ENCODE peak calls at places on chromosomes 12 and 14, in eight cellular contexts. Y is naive thymus-derived CD8-positive, alpha-beta T cell; G is mucosa of descending colon; M is bronchial epithelial cell; R is GM19239; Q is HT1080; Z is heart left ventricle; J is posterior cingulate gyrus. C is an unnamed sample.

GRCh38 chr14:104929268-104930230 is 4.9 kb downstream of the PLD4 start:
- DNase-seq in Y (no peak), G (no peak), M (no peak), R (no peak), Q (no peak), Z (no peak), J (peak), C (no peak)

GRCh38 chr12:118315821-118316220 is 56.9 kb downstream of the TAOK3 start:
- DNase-seq in Y (no peak), G (no peak), M (no peak), R (no peak), Q (no peak), Z (no peak), J (no peak), C (no peak)

GRCh38 chr14:104950021-104950420 is 25.3 kb downstream of the PLD4 start:
- DNase-seq in Y (no peak), G (no peak), M (no peak), R (no peak), Q (no peak), Z (no peak), J (no peak), C (no peak)

GRCh38 chr14:106115401-106115800 is 589.0 kb downstream of the TMEM121 start:
- DNase-seq in Y (no peak), G (no peak), M (no peak), R (no peak), Q (no peak), Z (no peak), J (no peak), C (no peak)

GRCh38 chr14:71905031-71905430 is 27.2 kb upstream of the RGS6 start:
- DNase-seq in Y (no peak), G (no peak), M (no peak), R (no peak), Q (no peak), Z (no peak), J (no peak), C (no peak)

GRCh38 chr14:75361751-75362433 is 65.9 kb upstream of the JDP2 start:
- DNase-seq in Y (no peak), G (no peak), M (no peak), R (no peak), Q (no peak), Z (no peak), J (no peak), C (no peak)

GRCh38 chr12:67943295-67943892 is 45.9 kb upstream of the IFNG-AS1 start:
- DNase-seq in Y (peak), G (no peak), M (peak), R (peak), Q (peak), Z (peak), J (no peak), C (peak)

GRCh38 chr12:12812605-12813119 is 484 bp upstream of the DDX47 start:
- DNase-seq in Y (no peak), G (no peak), M (no peak), R (no peak), Q (no peak), Z (no peak), J (peak), C (no peak)

GRCh38 chr14:75440733-75441474 is 13.1 kb downstream of the JDP2 start:
- DNase-seq in Y (no peak), G (no peak), M (no peak), R (no peak), Q (no peak), Z (peak), J (peak), C (no peak)

C was measured in trophoblast cell.